ENCODE peak calls at places on chromosomes 11 and 22, in five cellular contexts. One of them, this sample, is unnamed.

GRCh38 chr11:11078344-11078743 is 220.5 kb upstream of the ZBED5 start:
- DNase-seq in GM12878: no peak
- DNase-seq in HepG2: no peak
- DNase-seq in H1: no peak
- DNase-seq in K562: no peak
- DNase-seq in this sample: peak; percentile 40

GRCh38 chr22:50141891-50142363 is 28.6 kb upstream of the PANX2 start:
- DNase-seq in GM12878: no peak
- DNase-seq in HepG2: no peak
- DNase-seq in H1: peak; percentile 58
- DNase-seq in K562: peak; percentile 14
- DNase-seq in this sample: no peak

GRCh38 chr11:120090411-120090810 is 47.5 kb downstream of the TRIM29 start:
- DNase-seq in GM12878: no peak
- DNase-seq in HepG2: no peak
- DNase-seq in H1: no peak
- DNase-seq in K562: no peak
- DNase-seq in this sample: no peak

GRCh38 chr11:124801636-124802312 is 1.6 kb upstream of the MSANTD2 start:
- DNase-seq in GM12878: no peak
- DNase-seq in HepG2: no peak
- DNase-seq in H1: no peak
- DNase-seq in K562: no peak
- DNase-seq in this sample: no peak

GRCh38 chr22:50548046-50548912 is 2.6 kb downstream of the KLHDC7B start:
- DNase-seq in GM12878: no peak
- DNase-seq in HepG2: no peak
- DNase-seq in H1: peak; percentile 61
- DNase-seq in K562: no peak
- DNase-seq in this sample: no peak

GRCh38 chr11:32154275-32154674 is 63.4 kb downstream of the RCN1 start:
- DNase-seq in GM12878: peak; percentile 62
- DNase-seq in HepG2: no peak
- DNase-seq in H1: no peak
- DNase-seq in K562: peak; percentile 7
- DNase-seq in this sample: no peak

GRCh38 chr11:75506827-75507226 is 18.9 kb downstream of the GDPD5 start:
- DNase-seq in GM12878: no peak
- DNase-seq in HepG2: no peak
- DNase-seq in H1: no peak
- DNase-seq in K562: no peak
- DNase-seq in this sample: no peak

GRCh38 chr11:69122642-69123431 is 32.9 kb upstream of the SMIM38 start:
- DNase-seq in GM12878: no peak
- DNase-seq in HepG2: peak; percentile 91
- DNase-seq in H1: peak; percentile 83
- DNase-seq in K562: peak; percentile 28
- DNase-seq in this sample: peak; percentile 97

GRCh38 chr11:61125310-61125684 is 23.0 kb downstream of the CD5 start:
- DNase-seq in GM12878: no peak
- DNase-seq in HepG2: no peak
- DNase-seq in H1: no peak
- DNase-seq in K562: no peak
- DNase-seq in this sample: no peak

GRCh38 chr22:36625102-36625501 is 78.5 kb downstream of the CACNG2 start:
- DNase-seq in GM12878: no peak
- DNase-seq in HepG2: no peak
- DNase-seq in H1: no peak
- DNase-seq in K562: no peak
- DNase-seq in this sample: no peak

GRCh38 chr11:128437137-128437536 is 150.2 kb downstream of the ETS1 start:
- DNase-seq in GM12878: no peak
- DNase-seq in HepG2: no peak
- DNase-seq in H1: no peak
- DNase-seq in K562: no peak
- DNase-seq in this sample: no peak

GRCh38 chr11:75347781-75348613 is 3.5 kb downstream of the ARRB1 start:
- DNase-seq in GM12878: no peak
- DNase-seq in HepG2: peak; percentile 64
- DNase-seq in H1: no peak
- DNase-seq in K562: peak; percentile 51
- DNase-seq in this sample: no peak

GRCh38 chr11:69640995-69641581 is at the start of gene CCND1:
- DNase-seq in GM12878: no peak
- DNase-seq in HepG2: peak; percentile 95
- DNase-seq in H1: peak; percentile 83
- DNase-seq in K562: peak; percentile 76
- DNase-seq in this sample: peak; percentile 71

GRCh38 chr11:64810891-64811272 is 531 bp upstream of the MEN1 start:
- DNase-seq in GM12878: no peak
- DNase-seq in HepG2: peak; percentile 77
- DNase-seq in H1: no peak
- DNase-seq in K562: no peak
- DNase-seq in this sample: no peak

GRCh38 chr11:113874096-113874919 is 1.1 kb downstream of the USP28 start:
- DNase-seq in GM12878: no peak
- DNase-seq in HepG2: no peak
- DNase-seq in H1: no peak
- DNase-seq in K562: peak; percentile 21
- DNase-seq in this sample: peak; percentile 7

GRCh38 chr11:118343248-118343647 is 743 bp upstream of the CD3D start:
- DNase-seq in GM12878: no peak
- DNase-seq in HepG2: no peak
- DNase-seq in H1: no peak
- DNase-seq in K562: no peak
- DNase-seq in this sample: no peak

GRCh38 chr11:17636721-17637120 is 82.7 kb upstream of the MYOD1 start:
- DNase-seq in GM12878: no peak
- DNase-seq in HepG2: no peak
- DNase-seq in H1: no peak
- DNase-seq in K562: no peak
- DNase-seq in this sample: no peak

GRCh38 chr11:125162743-125163142 is 1.8 kb upstream of the PKNOX2 start:
- DNase-seq in GM12878: no peak
- DNase-seq in HepG2: no peak
- DNase-seq in H1: no peak
- DNase-seq in K562: no peak
- DNase-seq in this sample: no peak

GRCh38 chr11:103618532-103618931 is 417.9 kb upstream of the DDI1 start:
- DNase-seq in GM12878: no peak
- DNase-seq in HepG2: no peak
- DNase-seq in H1: no peak
- DNase-seq in K562: no peak
- DNase-seq in this sample: no peak

GRCh38 chr11:104152941-104153340 is 11.0 kb downstream of the PDGFD start:
- DNase-seq in GM12878: no peak
- DNase-seq in HepG2: no peak
- DNase-seq in H1: no peak
- DNase-seq in K562: no peak
- DNase-seq in this sample: no peak

GRCh38 chr11:64692764-64693331 is 30.1 kb downstream of the NRXN2 start:
- DNase-seq in GM12878: no peak
- DNase-seq in HepG2: no peak
- DNase-seq in H1: no peak
- DNase-seq in K562: no peak
- DNase-seq in this sample: no peak

GRCh38 chr11:35260342-35260985 is 121.5 kb downstream of the CD44 start:
- DNase-seq in GM12878: no peak
- DNase-seq in HepG2: no peak
- DNase-seq in H1: no peak
- DNase-seq in K562: no peak
- DNase-seq in this sample: peak; percentile 30

GRCh38 chr11:21142007-21142406 is 472.6 kb downstream of the NELL1 start:
- DNase-seq in GM12878: no peak
- DNase-seq in HepG2: no peak
- DNase-seq in H1: peak; percentile 56
- DNase-seq in K562: peak; percentile 0
- DNase-seq in this sample: no peak

GRCh38 chr11:2933376-2934056 is 4.3 kb upstream of the PHLDA2 start:
- DNase-seq in GM12878: peak; percentile 21
- DNase-seq in HepG2: no peak
- DNase-seq in H1: peak; percentile 56
- DNase-seq in K562: no peak
- DNase-seq in this sample: peak; percentile 62

GRCh38 chr11:35088676-35089075 is 50.3 kb upstream of the CD44 start:
- DNase-seq in GM12878: no peak
- DNase-seq in HepG2: no peak
- DNase-seq in H1: no peak
- DNase-seq in K562: no peak
- DNase-seq in this sample: no peak

GRCh38 chr22:33487041-33487716 is 429.0 kb upstream of the SYN3 start:
- DNase-seq in GM12878: no peak
- DNase-seq in HepG2: no peak
- DNase-seq in H1: no peak
- DNase-seq in K562: no peak
- DNase-seq in this sample: no peak

GRCh38 chr11:64391839-64392238 is 32.9 kb downstream of the RPS6KA4 start:
- DNase-seq in GM12878: no peak
- DNase-seq in HepG2: no peak
- DNase-seq in H1: no peak
- DNase-seq in K562: no peak
- DNase-seq in this sample: no peak

GRCh38 chr11:128342511-128343133 is 244.7 kb downstream of the ETS1 start:
- DNase-seq in GM12878: peak; percentile 39
- DNase-seq in HepG2: peak; percentile 60
- DNase-seq in H1: no peak
- DNase-seq in K562: no peak
- DNase-seq in this sample: peak; percentile 19

GRCh38 chr22:22203048-22203971 is 41.3 kb upstream of the VPREB1 start:
- DNase-seq in GM12878: no peak
- DNase-seq in HepG2: no peak
- DNase-seq in H1: no peak
- DNase-seq in K562: no peak
- DNase-seq in this sample: no peak

GRCh38 chr22:42282252-42282942 is 11.9 kb upstream of the TCF20 start:
- DNase-seq in GM12878: no peak
- DNase-seq in HepG2: peak; percentile 67
- DNase-seq in H1: no peak
- DNase-seq in K562: no peak
- DNase-seq in this sample: no peak

GRCh38 chr11:33545941-33546340 is 154.7 kb downstream of the C11orf91 start:
- DNase-seq in GM12878: no peak
- DNase-seq in HepG2: no peak
- DNase-seq in H1: no peak
- DNase-seq in K562: no peak
- DNase-seq in this sample: no peak

GRCh38 chr11:1353383-1354124 is 36.2 kb upstream of the BRSK2 start:
- DNase-seq in GM12878: no peak
- DNase-seq in HepG2: no peak
- DNase-seq in H1: no peak
- DNase-seq in K562: no peak
- DNase-seq in this sample: no peak

GRCh38 chr11:1771700-1772099 is 8.0 kb upstream of the CTSD start:
- DNase-seq in GM12878: no peak
- DNase-seq in HepG2: no peak
- DNase-seq in H1: no peak
- DNase-seq in K562: no peak
- DNase-seq in this sample: no peak

GRCh38 chr22:19290400-19291217 is 910 bp downstream of the CLTCL1 start:
- DNase-seq in GM12878: no peak
- DNase-seq in HepG2: peak; percentile 10
- DNase-seq in H1: no peak
- DNase-seq in K562: peak; percentile 42
- DNase-seq in this sample: no peak

GRCh38 chr11:10633261-10633660 is 60.3 kb downstream of the IRAG1 start:
- DNase-seq in GM12878: no peak
- DNase-seq in HepG2: no peak
- DNase-seq in H1: no peak
- DNase-seq in K562: no peak
- DNase-seq in this sample: no peak

GRCh38 chr11:2559527-2560311 is 114.9 kb downstream of the KCNQ1 start:
- DNase-seq in GM12878: no peak
- DNase-seq in HepG2: no peak
- DNase-seq in H1: no peak
- DNase-seq in K562: no peak
- DNase-seq in this sample: no peak

GRCh38 chr11:49202287-49202976 is 6.0 kb downstream of the FOLH1 start:
- DNase-seq in GM12878: no peak
- DNase-seq in HepG2: no peak
- DNase-seq in H1: no peak
- DNase-seq in K562: no peak
- DNase-seq in this sample: no peak

GRCh38 chr11:49208006-49208721 is at the start of gene FOLH1:
- DNase-seq in GM12878: no peak
- DNase-seq in HepG2: no peak
- DNase-seq in H1: peak; percentile 51
- DNase-seq in K562: no peak
- DNase-seq in this sample: peak; percentile 2
- TF ChIP-seq KDM1A in GM12878: no peak
- TF ChIP-seq KDM1A in HepG2: no peak
- TF ChIP-seq KDM1A in H1: no peak
- TF ChIP-seq KDM1A in K562: no peak
- TF ChIP-seq KDM1A in this sample: no peak

GRCh38 chr11:12669930-12670329 is 4.3 kb upstream of the TEAD1 start:
- DNase-seq in GM12878: no peak
- DNase-seq in HepG2: peak; percentile 65
- DNase-seq in H1: no peak
- DNase-seq in K562: no peak
- DNase-seq in this sample: no peak
- H3K27ac ChIP-seq in GM12878: no peak overlapping the region
- H3K27ac ChIP-seq in HepG2: no peak overlapping the region
- H3K27ac ChIP-seq in H1: no peak overlapping the region
- H3K27ac ChIP-seq in K562: no peak overlapping the region
- H3K27ac ChIP-seq in this sample: peak overlapping the region; percentile 46

DNA sequence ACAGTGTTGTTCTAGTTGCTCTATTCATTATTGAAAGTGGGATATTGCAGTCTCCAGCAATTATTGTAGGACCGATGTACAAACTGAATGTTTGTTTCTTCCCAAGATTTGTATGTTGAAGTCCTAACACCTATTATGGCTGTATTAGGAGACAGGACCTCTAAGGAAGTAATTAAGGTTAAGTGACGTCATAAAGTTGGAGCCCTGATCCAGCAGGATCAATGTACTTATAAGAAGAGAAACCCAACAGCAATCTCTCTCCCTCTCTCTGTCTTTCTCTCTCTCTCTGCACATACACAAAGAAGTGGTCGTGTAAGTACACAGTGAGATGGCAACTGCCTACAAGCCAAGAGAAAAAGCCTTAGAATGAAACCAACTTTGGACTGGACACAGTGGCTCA is 16.1 kb upstream of the SLC35C1 start:
- DNase-seq in GM12878: no peak
- DNase-seq in HepG2: no peak
- DNase-seq in H1: no peak
- DNase-seq in K562: no peak
- DNase-seq in this sample: no peak
- TF ChIP-seq KDM1A in GM12878: no peak
- TF ChIP-seq KDM1A in HepG2: no peak
- TF ChIP-seq KDM1A in H1: no peak
- TF ChIP-seq KDM1A in K562: no peak
- TF ChIP-seq KDM1A in this sample: no peak

DNA sequence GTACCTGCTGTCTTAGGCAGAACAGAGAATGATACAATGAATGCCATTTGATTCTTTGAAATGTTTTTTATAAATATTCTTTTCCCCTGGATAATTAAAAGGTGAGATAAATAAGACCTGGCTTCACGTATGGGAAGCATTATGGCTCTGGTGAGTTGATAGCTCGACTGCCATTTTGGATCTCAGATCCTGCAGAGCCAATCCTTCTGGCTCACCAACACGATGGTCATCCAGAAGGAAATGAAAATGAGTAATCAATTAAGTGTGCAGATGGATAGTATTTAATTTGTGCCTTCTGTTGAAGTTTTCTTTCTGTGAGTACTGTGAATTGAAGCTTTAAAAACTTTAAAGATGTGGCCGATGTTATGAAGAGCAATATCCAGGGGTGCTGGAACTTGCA is 2.7 kb downstream of the TNRC6B start:
- DNase-seq in GM12878: no peak
- DNase-seq in HepG2: no peak
- DNase-seq in H1: no peak
- DNase-seq in K562: no peak
- DNase-seq in this sample: no peak
- H3K27ac ChIP-seq in GM12878: peak overlapping the region; percentile 76
- H3K27ac ChIP-seq in HepG2: no peak overlapping the region
- H3K27ac ChIP-seq in H1: no peak overlapping the region
- H3K27ac ChIP-seq in K562: peak overlapping the region; percentile 93
- H3K27ac ChIP-seq in this sample: no peak overlapping the region